ENCODE peak calls at places on chromosomes 5 and 9, in eight cellular contexts. P is CD8-positive, alpha-beta T cell; Z is OCI-LY7; Q is dorsolateral prefrontal cortex; A is Karpas-422; W is endodermal cell; N is fibroblast of lung; L is hepatocyte. J is an unnamed sample.

GRCh38 chr5:126961702-126962101 is 68.7 kb downstream of the MARCHF3 start:
- DNase-seq in P (no peak), Z (no peak), N (peak), W (no peak), L (no peak), A (no peak), Q (no peak), J (no peak)

GRCh38 chr9:137050570-137050969 is 3.3 kb downstream of the ENTPD2 start:
- DNase-seq in P (no peak), N (no peak), L (no peak), A (no peak), W (no peak), Q (no peak), Z (no peak), J (no peak)

GRCh38 chr5:159734366-159734765 is 181.9 kb upstream of the ADRA1B start:
- DNase-seq in L (no peak), N (no peak), A (no peak), P (no peak), W (no peak), Z (no peak), Q (no peak), J (no peak)

GRCh38 chr5:156715287-156715686 is 134.8 kb upstream of the PPP1R2B start:
- DNase-seq in W (no peak), A (no peak), P (no peak), L (no peak), Z (no peak), N (no peak), Q (no peak), J (no peak)

GRCh38 chr5:132776077-132776931 is 735 bp downstream of the SEPTIN8 start:
- DNase-seq in L (peak), Z (no peak), Q (peak), P (no peak), A (no peak), N (peak), W (peak), J (peak)

GRCh38 chr9:93058357-93059096 is at the start of gene SUSD3:
- DNase-seq in N (peak), Z (peak), W (peak), P (peak), A (peak), L (peak), Q (no peak), J (peak)

GRCh38 chr5:38938424-38938823 is 92.6 kb downstream of the OSMR start:
- DNase-seq in A (no peak), Z (no peak), L (no peak), Q (no peak), N (peak), P (no peak), W (no peak), J (no peak)

GRCh38 chr9:109064963-109065701 is 51.8 kb upstream of the CTNNAL1 start:
- DNase-seq in A (no peak), Z (no peak), Q (no peak), P (no peak), W (no peak), N (no peak), L (peak), J (no peak)

GRCh38 chr5:58902765-58903164 is 319.9 kb downstream of the RAB3C start:
- DNase-seq in Q (no peak), W (no peak), Z (no peak), N (peak), A (no peak), L (no peak), P (no peak), J (no peak)

GRCh38 chr9:114779352-114779845 is 26.4 kb downstream of the TNFSF15 start:
- DNase-seq in Z (no peak), L (peak), Q (no peak), W (no peak), P (no peak), A (no peak), N (no peak), J (no peak)

GRCh38 chr9:86202338-86202882 is 57.0 kb downstream of the C9orf153 start:
- DNase-seq in P (no peak), W (peak), Z (peak), Q (no peak), N (peak), A (peak), L (peak), J (peak)

GRCh38 chr9:38117646-38118045 is 48.6 kb upstream of the SHB start:
- DNase-seq in P (peak), Q (no peak), N (no peak), W (no peak), L (peak), A (no peak), Z (no peak), J (no peak)

GRCh38 chr5:51347704-51348103 is 35.5 kb upstream of the ISL1 start:
- DNase-seq in Z (no peak), W (no peak), L (no peak), Q (no peak), P (no peak), A (no peak), N (no peak), J (peak)

GRCh38 chr9:114172981-114173833 is 17.9 kb downstream of the COL27A1 start:
- DNase-seq in P (no peak), N (peak), W (no peak), L (peak), Z (no peak), Q (no peak), A (no peak), J (no peak)

GRCh38 chr5:111197523-111197922 is 26.7 kb upstream of the CAMK4 start:
- DNase-seq in W (peak), Z (no peak), Q (peak), L (peak), N (peak), A (no peak), P (no peak), J (peak)

DNA sequence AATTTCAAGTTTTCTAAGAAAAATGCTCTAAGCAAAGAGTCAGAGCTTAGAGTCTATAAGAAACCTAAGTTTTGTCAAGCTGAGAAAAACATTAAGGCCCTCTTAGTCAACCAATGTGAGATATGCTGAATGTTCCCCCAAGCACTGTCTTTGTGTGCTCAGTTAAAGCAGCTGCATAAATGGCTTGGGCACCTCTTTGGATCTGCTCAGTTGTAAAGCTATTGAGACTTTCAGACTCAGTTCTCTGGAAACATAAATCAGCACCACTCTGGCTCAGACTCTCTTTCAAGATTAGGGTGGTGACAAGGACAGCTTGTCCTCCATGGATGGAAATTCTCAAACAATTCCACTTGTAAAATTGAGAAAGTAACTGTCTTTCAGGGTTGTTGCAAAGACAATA is 807.9 kb downstream of the PRELID2 start:
- DNase-seq in N (no peak), L (no peak), Q (no peak), P (no peak), Z (no peak), W (no peak), A (no peak), J (no peak)
- H3K27ac ChIP-seq in N (no peak), L (no peak), Q (no peak), P (no peak), Z (no peak), W (no peak), A (no peak), J (no peak)

GRCh38 chr9:76898786-76899185 is 7.1 kb downstream of the PRUNE2 start:
- DNase-seq in Q (no peak), Z (no peak), P (no peak), L (no peak), N (no peak), A (no peak), W (no peak), J (no peak)
- H3K27ac ChIP-seq in Q (peak), Z (no peak), P (no peak), L (no peak), N (no peak), A (no peak), W (no peak), J (no peak)

GRCh38 chr5:6431214-6432195 is 17.2 kb upstream of the UBE2QL1 start:
- DNase-seq in A (no peak), W (peak), P (peak), Q (no peak), N (no peak), L (no peak), Z (no peak), J (no peak)

GRCh38 chr5:6434737-6435136 is 13.9 kb upstream of the UBE2QL1 start:
- DNase-seq in W (peak), A (no peak), Q (peak), N (no peak), L (no peak), Z (no peak), P (peak), J (no peak)

GRCh38 chr5:6432206-6432605 is 16.5 kb upstream of the UBE2QL1 start:
- DNase-seq in L (no peak), Z (no peak), W (peak), P (peak), Q (no peak), N (no peak), A (no peak), J (no peak)

GRCh38 chr5:6427689-6428088 is 21.0 kb upstream of the UBE2QL1 start:
- DNase-seq in Q (no peak), Z (no peak), L (no peak), P (no peak), W (no peak), A (no peak), N (no peak), J (no peak)

GRCh38 chr5:6430418-6431028 is 18.1 kb upstream of the UBE2QL1 start:
- DNase-seq in A (no peak), P (peak), L (no peak), Q (peak), W (no peak), Z (no peak), N (no peak), J (no peak)
- H3K27ac ChIP-seq in A (no peak), P (no peak), L (no peak), Q (no peak), W (no peak), Z (no peak), N (no peak), J (no peak)

DNA sequence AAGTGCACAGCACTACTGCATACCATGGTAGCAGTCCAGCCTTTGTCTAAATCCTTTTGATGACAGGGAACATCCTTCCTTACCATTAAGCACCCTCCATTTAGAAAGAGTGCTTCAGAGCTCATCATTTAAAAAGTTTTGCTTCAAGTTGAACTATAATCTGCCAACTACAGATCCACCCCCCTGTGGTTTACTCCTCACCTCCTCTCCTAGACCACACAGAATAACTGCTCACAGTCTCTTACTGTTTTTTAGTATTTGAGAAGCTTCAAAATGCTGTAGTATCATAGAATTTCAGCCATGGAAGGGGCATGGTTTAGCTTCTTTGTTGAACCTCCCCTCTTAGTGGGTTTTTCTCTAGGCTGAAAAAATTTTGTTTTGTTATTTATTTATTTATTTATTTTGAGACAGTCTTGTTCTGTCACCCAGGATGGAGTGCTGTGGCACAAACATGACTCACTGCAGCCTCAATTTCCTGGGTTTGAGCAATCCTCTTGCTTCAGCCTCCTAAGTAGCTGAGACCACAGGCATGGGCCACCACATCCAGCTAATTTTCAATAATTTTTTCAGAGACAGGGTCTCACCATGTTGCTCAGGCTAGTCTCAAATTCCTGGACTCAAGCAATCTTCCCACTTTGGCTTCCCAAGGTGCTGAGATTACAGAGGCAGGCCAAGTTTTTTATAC is 384.3 kb upstream of the RFX3 start:
- DNase-seq in W (no peak), N (no peak), Q (no peak), P (no peak), L (no peak), Z (no peak), A (no peak), J (no peak)
- H3K27ac ChIP-seq in W (no peak), N (no peak), Q (no peak), P (no peak), L (no peak), Z (no peak), A (no peak), J (no peak)

DNA sequence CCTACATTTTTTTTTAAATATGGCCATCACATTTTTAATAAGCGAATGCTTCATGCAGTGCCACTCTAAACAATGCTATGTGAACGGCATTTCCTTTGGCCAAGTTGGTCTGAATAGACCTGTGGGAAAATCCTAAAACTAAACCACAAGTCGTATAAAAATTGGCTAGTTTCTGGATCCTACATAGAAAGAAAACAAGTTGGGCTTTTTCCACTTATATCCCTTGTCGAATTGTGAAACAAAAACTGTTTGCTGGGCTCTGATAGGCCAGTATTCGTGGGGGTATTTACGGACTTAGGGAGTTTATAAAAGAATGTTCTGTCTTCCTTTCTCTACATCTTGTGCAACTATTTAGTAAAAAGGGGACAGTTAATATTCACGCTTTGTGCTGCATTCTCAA is 153.1 kb upstream of the KLF9 start:
- DNase-seq in P (no peak), N (no peak), A (no peak), Z (no peak), L (no peak), W (no peak), Q (no peak), J (no peak)
- H3K27ac ChIP-seq in P (no peak), N (no peak), A (no peak), Z (no peak), L (peak), W (no peak), Q (no peak), J (no peak)

DNA sequence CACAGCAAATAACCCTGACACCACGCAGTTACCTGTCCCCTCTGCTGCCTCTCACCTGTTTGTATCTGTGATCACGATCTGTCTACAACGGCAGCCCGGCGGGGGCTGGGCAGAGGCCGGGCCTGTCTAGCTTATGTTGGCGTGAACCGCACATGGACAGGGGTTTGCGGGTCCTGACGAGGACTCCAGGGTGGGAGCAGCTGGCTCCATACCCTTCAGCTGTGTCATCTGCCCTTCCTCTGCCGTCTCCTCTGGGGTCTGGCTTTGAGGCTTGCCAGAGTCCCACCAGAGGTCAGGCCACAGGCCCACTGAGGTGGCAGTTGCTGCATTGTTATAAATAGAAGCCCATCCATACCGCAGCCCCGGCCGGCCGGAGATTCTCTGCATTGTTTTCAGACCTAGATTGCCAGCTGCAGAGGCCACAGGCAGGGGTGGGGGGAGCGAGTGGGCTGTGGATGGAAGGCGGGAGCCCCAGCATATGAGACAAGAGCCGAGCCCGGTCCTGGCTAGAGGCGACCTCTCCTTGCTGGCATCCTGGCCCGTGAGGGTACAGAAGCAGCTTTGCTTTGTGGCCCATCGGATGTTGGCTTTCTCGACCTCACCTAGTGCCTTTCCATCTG is 37.8 kb downstream of the FAM78A start:
- DNase-seq in Q (no peak), W (no peak), L (no peak), N (peak), A (no peak), P (no peak), Z (no peak), J (no peak)
- H3K27ac ChIP-seq in Q (no peak), W (peak), L (peak), N (peak), A (no peak), P (peak), Z (no peak), J (no peak)

DNA sequence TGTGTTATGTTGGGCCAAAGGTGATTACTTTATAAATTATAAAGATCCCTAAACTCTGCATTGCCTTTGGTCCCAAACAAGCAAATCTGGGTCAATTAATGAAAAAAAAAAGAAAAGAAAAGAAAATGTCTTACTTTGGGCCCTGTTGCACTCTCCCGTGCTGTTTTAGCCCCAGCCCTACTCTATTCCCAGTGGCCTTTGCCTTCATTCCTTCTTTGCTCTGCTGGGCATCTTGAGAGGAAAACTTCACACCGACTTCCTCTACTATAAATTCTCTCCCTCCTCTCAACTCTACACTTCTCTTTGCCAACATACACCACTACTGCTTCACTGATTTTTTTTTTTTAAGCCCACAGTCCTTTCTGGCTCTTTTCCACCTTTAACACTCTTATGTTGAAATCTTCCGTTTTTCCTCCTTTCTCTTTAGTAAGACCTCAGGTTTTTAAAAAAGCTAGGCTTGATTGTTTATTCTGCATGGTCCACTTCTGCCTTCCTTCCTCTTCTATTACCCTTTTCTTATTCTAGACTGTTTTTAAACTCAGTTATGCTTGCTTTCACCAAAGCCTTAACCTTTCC is 4.5 kb upstream of the MSMP start:
- DNase-seq in Z (no peak), W (no peak), P (no peak), A (no peak), N (peak), Q (no peak), L (no peak), J (no peak)
- H3K27ac ChIP-seq in Z (peak), W (no peak), P (no peak), A (peak), N (no peak), Q (no peak), L (peak), J (no peak)

GRCh38 chr9:91090132-91090410 is 271.6 kb downstream of the AUH start:
- DNase-seq in Q (no peak), P (no peak), W (no peak), A (no peak), Z (no peak), N (no peak), L (no peak), J (no peak)

GRCh38 chr9:91089405-91090131 is 272.1 kb downstream of the AUH start:
- DNase-seq in N (peak), P (no peak), Q (no peak), A (peak), L (peak), W (peak), Z (peak), J (peak)

GRCh38 chr9:91098203-91098602 is 263.5 kb downstream of the AUH start:
- DNase-seq in P (no peak), W (no peak), Z (no peak), Q (no peak), L (no peak), A (no peak), N (no peak), J (no peak)

GRCh38 chr9:91092214-91092613 is 269.5 kb downstream of the AUH start:
- DNase-seq in A (no peak), L (no peak), Q (no peak), Z (no peak), W (no peak), P (no peak), N (no peak), J (no peak)

DNA sequence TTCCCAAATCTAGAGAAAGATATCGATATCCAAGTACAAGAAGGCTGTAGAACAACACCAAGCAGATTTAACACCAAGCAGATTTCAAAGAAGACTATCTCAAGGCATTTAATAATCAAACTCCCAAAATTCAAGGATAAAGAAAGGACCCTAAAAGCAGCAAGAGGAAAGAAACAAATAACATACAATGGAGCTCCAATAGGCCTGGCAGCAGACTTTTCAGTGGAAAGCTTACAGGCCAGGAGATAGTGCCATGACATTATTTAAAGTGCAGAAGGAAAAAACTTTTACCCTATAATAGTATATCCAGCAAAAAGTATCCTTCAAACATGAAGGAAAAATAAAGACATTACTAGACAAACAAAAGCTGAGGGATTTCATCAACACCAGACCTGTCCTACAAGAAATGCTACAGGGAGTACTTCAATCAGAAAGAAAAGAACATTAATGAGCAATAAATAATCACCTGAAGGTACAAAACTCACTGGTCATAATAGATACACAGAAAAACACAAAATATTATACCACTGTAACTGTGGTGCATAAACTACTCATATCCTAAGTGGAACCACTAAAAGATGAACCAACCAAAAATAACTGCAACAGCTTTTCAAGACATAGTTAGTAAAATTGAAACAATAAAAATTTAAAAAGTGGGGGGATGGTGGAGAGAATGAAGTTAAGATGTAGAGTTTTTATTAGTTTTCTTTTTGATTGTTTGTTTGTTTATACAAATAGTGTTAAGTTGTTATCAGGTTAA is 267.2 kb downstream of the AUH start:
- DNase-seq in L (no peak), P (no peak), Z (no peak), A (no peak), Q (no peak), N (no peak), W (no peak), J (no peak)
- H3K27ac ChIP-seq in L (no peak), P (no peak), Z (no peak), A (no peak), Q (no peak), N (no peak), W (no peak), J (no peak)

GRCh38 chr5:76684012-76684731 is 31.8 kb upstream of the F2R start:
- DNase-seq in N (no peak), Z (no peak), P (no peak), L (no peak), Q (no peak), W (no peak), A (no peak), J (peak)
- H3K27ac ChIP-seq in N (no peak), Z (no peak), P (no peak), L (peak), Q (no peak), W (no peak), A (no peak), J (peak)

J was measured in A673.